ENCODE peak calls at places on chromosomes 12 and 14, in seven cellular contexts. Y is psoas muscle, M is astrocyte, N is uterus, W is upper lobe of left lung, D is sigmoid colon, I is OCI-LY7. Q is an unnamed sample.

GRCh38 chr12:75908961-75909699 is 122.4 kb downstream of the PHLDA1 start:
- DNase-seq in Y (peak), M (peak), N (peak), W (no peak), D (peak), I (no peak), Q (peak)

GRCh38 chr14:37580146-37580545 is 14.9 kb downstream of the FOXA1 start:
- DNase-seq in Y (no peak), M (no peak), N (no peak), W (no peak), D (no peak), I (no peak), Q (no peak)

GRCh38 chr12:18320036-18320617 is 58.8 kb downstream of the PIK3C2G start:
- DNase-seq in Y (no peak), M (peak), N (no peak), W (no peak), D (no peak), I (peak), Q (peak)

GRCh38 chr14:36617824-36618223 is 35.4 kb upstream of the NKX2-8 start:
- DNase-seq in Y (no peak), M (no peak), N (peak), W (no peak), D (no peak), I (no peak), Q (no peak)

GRCh38 chr14:81275305-81275950 is 54.7 kb upstream of the GTF2A1 start:
- DNase-seq in Y (no peak), M (no peak), N (no peak), W (no peak), D (no peak), I (no peak), Q (no peak)

GRCh38 chr12:89470741-89471504 is 53.7 kb downstream of the GALNT4 start:
- DNase-seq in Y (no peak), M (peak), N (no peak), W (no peak), D (no peak), I (peak), Q (peak)

GRCh38 chr12:91523831-91524230 is 341.2 kb upstream of the DCN start:
- DNase-seq in Y (no peak), M (no peak), N (no peak), W (no peak), D (no peak), I (no peak), Q (no peak)

GRCh38 chr14:106691601-106692291 is 1165.4 kb downstream of the TMEM121 start:
- DNase-seq in Y (peak), M (no peak), N (no peak), W (peak), D (no peak), I (peak), Q (no peak)

GRCh38 chr12:105275997-105276760 is 40.2 kb upstream of the APPL2 start:
- DNase-seq in Y (no peak), M (no peak), N (no peak), W (no peak), D (no peak), I (peak), Q (no peak)

GRCh38 chr12:129109174-129110001 is 256.1 kb downstream of the GLT1D1 start:
- DNase-seq in Y (no peak), M (no peak), N (no peak), W (no peak), D (no peak), I (no peak), Q (no peak)

GRCh38 chr12:88931598-88931997 is 351.3 kb upstream of the KITLG start:
- DNase-seq in Y (no peak), M (peak), N (no peak), W (no peak), D (no peak), I (no peak), Q (no peak)

GRCh38 chr12:117850048-117850447 is 118.7 kb downstream of the KSR2 start:
- DNase-seq in Y (no peak), M (peak), N (no peak), W (no peak), D (no peak), I (peak), Q (peak)

GRCh38 chr12:104354167-104354867 is 50.8 kb downstream of the EID3 start:
- DNase-seq in Y (no peak), M (no peak), N (no peak), W (no peak), D (no peak), I (no peak), Q (no peak)

GRCh38 chr14:84343637-84344036 is 1186.3 kb upstream of the FLRT2 start:
- DNase-seq in Y (no peak), M (peak), N (no peak), W (no peak), D (no peak), I (no peak), Q (peak)

GRCh38 chr12:101670007-101670671 is 27.3 kb upstream of the CHPT1 start:
- DNase-seq in Y (no peak), M (peak), N (no peak), W (no peak), D (no peak), I (peak), Q (peak)

GRCh38 chr12:76002598-76003262 is 28.8 kb downstream of the PHLDA1 start:
- DNase-seq in Y (no peak), M (no peak), N (no peak), W (no peak), D (no peak), I (no peak), Q (no peak)

GRCh38 chr14:71363961-71364360 is 456.7 kb downstream of the PCNX1 start:
- DNase-seq in Y (no peak), M (peak), N (no peak), W (no peak), D (no peak), I (no peak), Q (peak)

GRCh38 chr14:59018978-59019377 is 169.5 kb upstream of the DAAM1 start:
- DNase-seq in Y (no peak), M (no peak), N (no peak), W (no peak), D (no peak), I (no peak), Q (peak)
- TF ChIP-seq CTCF in Y (no peak), M (peak), N (no peak), W (no peak), D (no peak), I (peak), Q (peak)

DNA sequence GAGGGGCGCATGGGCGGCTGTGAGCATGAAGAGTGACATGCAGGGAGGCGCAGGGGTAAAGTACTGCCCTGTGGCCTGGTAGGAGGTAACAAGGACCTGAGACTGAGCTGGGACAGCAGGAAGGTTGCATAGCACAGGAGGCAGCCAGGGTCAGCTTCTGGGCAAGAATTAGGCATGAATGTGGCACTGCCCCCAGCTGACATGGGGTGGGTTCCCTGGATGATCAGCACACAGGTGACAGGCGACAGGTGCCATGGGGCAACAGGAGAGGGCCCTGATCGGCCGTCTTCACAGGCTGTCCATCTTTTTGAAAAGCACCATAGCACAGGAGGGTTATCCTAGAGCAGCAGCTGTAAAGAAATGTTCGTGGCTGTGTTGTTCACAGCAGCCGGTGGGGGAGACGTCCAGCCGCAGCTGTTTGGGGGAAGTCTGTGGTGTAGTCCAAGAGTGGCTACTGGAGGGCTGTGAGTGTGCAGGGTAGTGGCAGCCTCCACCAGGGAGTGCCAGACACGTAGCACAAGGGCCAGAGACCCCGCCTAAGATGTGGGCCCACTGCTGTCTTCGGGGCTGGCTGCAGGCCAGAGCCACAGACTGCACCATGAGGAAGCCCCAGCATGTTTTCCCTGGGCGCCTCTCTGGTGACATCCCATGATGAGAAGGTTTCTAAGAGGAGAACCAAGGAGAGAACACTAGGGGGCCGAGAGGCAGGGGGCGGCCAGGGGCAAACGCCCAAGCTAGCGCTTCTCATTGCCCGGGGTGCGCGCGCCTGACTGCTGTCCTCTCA is 8.4 kb downstream of the CLBA1 start:
- DNase-seq in Y (no peak), M (no peak), N (no peak), W (peak), D (no peak), I (no peak), Q (no peak)
- H3K4me3 ChIP-seq in Y (no peak), M (no peak), N (no peak), W (no peak), D (no peak), I (no peak), Q (no peak)

DNA sequence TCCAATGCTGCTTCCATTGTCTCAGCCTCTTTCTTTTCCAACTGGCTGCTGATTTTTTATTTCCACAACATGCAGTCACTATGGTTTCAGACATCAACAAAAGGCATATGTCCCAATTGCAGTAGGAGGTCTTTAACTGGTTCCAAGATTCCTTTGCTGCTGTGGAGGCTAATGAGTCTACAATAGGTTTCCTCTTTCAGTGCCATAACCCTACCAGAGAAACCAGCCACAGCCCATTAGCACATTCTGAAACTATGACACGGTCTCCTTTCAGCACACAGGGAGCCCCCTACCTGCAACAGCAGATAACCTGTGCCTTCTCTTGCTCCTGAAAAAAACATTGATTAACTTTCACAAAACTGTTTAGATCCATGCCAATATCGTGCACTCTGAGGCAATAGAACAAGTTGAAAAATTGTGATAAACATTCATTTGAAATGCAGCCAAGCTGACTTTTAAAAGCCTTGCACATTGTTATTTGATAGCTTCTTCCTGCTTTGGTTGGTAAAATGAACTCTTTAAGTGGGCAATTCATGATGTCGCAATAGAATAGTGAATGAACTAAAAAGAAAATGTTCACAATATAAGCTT is 32.4 kb downstream of the PLEKHG7 start:
- DNase-seq in Y (no peak), M (peak), N (no peak), W (no peak), D (no peak), I (no peak), Q (peak)
- TF ChIP-seq CTCF in Y (no peak), M (no peak), N (no peak), W (no peak), D (no peak), I (peak), Q (no peak)

GRCh38 chr14:52949249-52949648 is 1.6 kb downstream of the FERMT2 start:
- DNase-seq in Y (no peak), M (no peak), N (no peak), W (no peak), D (no peak), I (no peak), Q (no peak)

GRCh38 chr14:52948836-52949235 is 2.0 kb downstream of the FERMT2 start:
- DNase-seq in Y (no peak), M (no peak), N (no peak), W (no peak), D (no peak), I (no peak), Q (no peak)

GRCh38 chr14:52950410-52950897 is 396 bp downstream of the FERMT2 start:
- DNase-seq in Y (peak), M (peak), N (peak), W (peak), D (peak), I (no peak), Q (peak)

GRCh38 chr14:52949711-52950409 is 990 bp downstream of the FERMT2 start:
- DNase-seq in Y (no peak), M (peak), N (no peak), W (no peak), D (no peak), I (no peak), Q (peak)

DNA sequence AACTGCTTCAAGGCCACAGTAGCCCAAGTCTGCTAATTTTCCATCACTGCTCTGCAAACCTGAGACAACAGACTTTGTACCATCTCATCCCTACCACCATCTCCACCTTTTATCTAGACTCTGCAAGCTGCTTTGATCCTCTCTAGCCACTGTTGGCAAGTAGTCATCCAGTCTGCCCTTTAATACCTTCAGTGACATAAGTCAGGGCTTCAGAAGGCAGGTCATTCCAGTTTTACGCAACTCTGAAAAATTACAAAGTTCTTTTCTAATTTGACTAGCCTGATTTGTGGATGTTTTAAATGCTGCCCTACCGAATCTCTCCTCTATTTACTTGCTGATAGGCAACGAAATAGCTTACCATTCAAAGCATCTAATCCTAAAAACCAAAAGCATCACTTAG is 2.8 kb downstream of the FERMT2 start:
- DNase-seq in Y (no peak), M (no peak), N (no peak), W (no peak), D (no peak), I (no peak), Q (no peak)
- H3K4me3 ChIP-seq in Y (peak), M (peak), N (no peak), W (no peak), D (peak), I (no peak), Q (peak)

DNA sequence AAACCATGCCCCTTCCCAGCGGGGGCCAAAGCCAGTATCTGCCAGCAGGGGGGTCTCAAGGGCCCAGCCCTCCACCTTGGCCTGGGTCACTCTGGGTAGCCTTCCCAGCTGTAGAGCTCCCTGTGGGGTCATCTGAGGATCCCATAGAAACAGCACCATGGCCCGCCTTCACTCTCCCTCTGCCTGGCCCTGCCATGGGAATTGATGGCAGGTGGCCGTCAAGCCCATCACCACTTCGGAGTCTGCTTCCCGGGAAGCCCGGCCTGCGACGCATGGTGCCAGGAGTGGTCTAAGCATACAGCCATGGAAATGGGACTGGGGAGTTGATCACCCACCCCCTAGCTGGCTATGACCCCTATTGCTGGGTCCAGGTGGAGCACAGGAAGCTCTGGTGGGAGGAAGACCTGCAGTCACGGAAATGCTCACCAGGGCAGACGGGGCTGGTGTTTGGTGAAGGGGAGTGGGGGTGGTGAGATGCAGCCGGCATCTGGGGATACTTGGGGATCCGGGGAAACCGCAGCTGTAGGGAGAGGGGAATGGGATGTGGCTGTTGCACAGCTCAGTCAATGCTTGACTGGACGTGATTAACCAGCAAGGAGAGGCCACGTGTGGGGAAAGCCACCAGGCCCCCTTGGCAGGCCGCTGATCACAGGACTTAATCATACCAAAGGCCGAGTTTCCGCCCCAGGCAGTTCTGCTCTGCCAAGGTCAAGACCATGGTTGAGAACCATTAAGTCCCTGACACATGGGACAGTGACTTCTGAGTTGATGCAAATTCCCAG is 52.2 kb upstream of the DIO3 start:
- DNase-seq in Y (peak), M (no peak), N (peak), W (no peak), D (peak), I (no peak), Q (no peak)
- TF ChIP-seq CTCF in Y (no peak), M (no peak), N (no peak), W (no peak), D (no peak), I (peak), Q (no peak)

GRCh38 chr14:52692248-52692962 is 3.0 kb downstream of the ERO1A start:
- DNase-seq in Y (no peak), M (peak), N (no peak), W (no peak), D (no peak), I (peak), Q (peak)
- H3K4me3 ChIP-seq in Y (no peak), M (no peak), N (no peak), W (no peak), D (no peak), I (no peak), Q (no peak)

GRCh38 chr12:124578445-124578844 is 11.0 kb upstream of the NCOR2 start:
- DNase-seq in Y (no peak), M (no peak), N (no peak), W (no peak), D (no peak), I (no peak), Q (no peak)
- TF ChIP-seq CTCF in Y (no peak), M (no peak), N (no peak), W (no peak), D (no peak), I (no peak), Q (peak)